ENCODE peak calls at places on chromosomes 5 and 9, in five cellular contexts. J, Q, C, K and N are unnamed samples.

GRCh38 chr5:130545291-130545690 is 619.8 kb downstream of the HINT1 start:
- DNase-seq in J (no peak), Q (no peak), C (no peak), K (no peak), N (no peak)

GRCh38 chr9:92636627-92637026 is 33.3 kb downstream of the IPPK start:
- DNase-seq in J (peak; percentile 38), Q (no peak), C (no peak), K (no peak), N (no peak)

GRCh38 chr9:135665795-135666189 is 2.7 kb downstream of the LCN9 start:
- DNase-seq in J (peak; percentile 37), Q (no peak), C (no peak), K (no peak), N (no peak)

GRCh38 chr5:31083364-31083763 is 110.1 kb upstream of the CDH6 start:
- DNase-seq in J (no peak), Q (no peak), C (no peak), K (no peak), N (no peak)

GRCh38 chr5:126780165-126780827 is 3.4 kb downstream of the LMNB1 start:
- DNase-seq in J (no peak), Q (no peak), C (peak; percentile 64), K (no peak), N (peak; percentile 49)

GRCh38 chr5:68673451-68674180 is 420.2 kb upstream of the SLC30A5 start:
- DNase-seq in J (no peak), Q (no peak), C (no peak), K (no peak), N (no peak)

GRCh38 chr5:83471405-83472212 is at the start of gene VCAN:
- DNase-seq in J (peak; percentile 69), Q (peak; percentile 53), C (no peak), K (peak; percentile 64), N (peak; percentile 69)

GRCh38 chr5:171474106-171474878 is 54.8 kb downstream of the FGF18 start:
- DNase-seq in J (no peak), Q (no peak), C (no peak), K (no peak), N (no peak)

GRCh38 chr9:99000480-99001395 is 57.0 kb downstream of the COL15A1 start:
- DNase-seq in J (no peak), Q (peak; percentile 34), C (peak; percentile 60), K (peak; percentile 47), N (peak; percentile 51)

GRCh38 chr5:36722913-36723312 is 116.5 kb downstream of the SLC1A3 start:
- DNase-seq in J (no peak), Q (no peak), C (peak; percentile 10), K (no peak), N (no peak)

GRCh38 chr9:18362901-18363685 is 110.9 kb upstream of the ADAMTSL1 start:
- DNase-seq in J (no peak), Q (no peak), C (no peak), K (no peak), N (no peak)

GRCh38 chr5:82414043-82414393 is 135.9 kb upstream of the RPS23 start:
- DNase-seq in J (no peak), Q (no peak), C (no peak), K (no peak), N (no peak)

GRCh38 chr5:122403965-122404364 is 91.9 kb downstream of the SNCAIP start:
- DNase-seq in J (no peak), Q (no peak), C (no peak), K (no peak), N (no peak)

GRCh38 chr9:133492061-133493021 is 13.4 kb upstream of the SLC2A6 start:
- DNase-seq in J (no peak), Q (no peak), C (no peak), K (no peak), N (no peak)

GRCh38 chr5:124537136-124537919 is 209.1 kb downstream of the ZNF608 start:
- DNase-seq in J (no peak), Q (no peak), C (no peak), K (no peak), N (no peak)

GRCh38 chr9:107222020-107222522 is 61.0 kb upstream of the RAD23B start:
- DNase-seq in J (no peak), Q (no peak), C (no peak), K (no peak), N (no peak)

GRCh38 chr9:108436470-108436869 is 419.3 kb downstream of the ACTL7B start:
- DNase-seq in J (no peak), Q (no peak), C (no peak), K (no peak), N (no peak)

GRCh38 chr9:119074017-119074416 is 295.2 kb downstream of the BRINP1 start:
- DNase-seq in J (no peak), Q (no peak), C (no peak), K (no peak), N (no peak)

GRCh38 chr5:172491481-172491880 is 37.2 kb upstream of the SH3PXD2B start:
- DNase-seq in J (no peak), Q (no peak), C (no peak), K (no peak), N (no peak)

GRCh38 chr5:133907075-133907474 is 61.4 kb downstream of the C5orf15 start:
- DNase-seq in J (no peak), Q (no peak), C (no peak), K (peak; percentile 68), N (no peak)

GRCh38 chr9:89751081-89751855 is 146.5 kb downstream of the GADD45G start:
- DNase-seq in J (peak; percentile 34), Q (no peak), C (no peak), K (no peak), N (no peak)

GRCh38 chr9:89754223-89754622 is 149.4 kb downstream of the GADD45G start:
- DNase-seq in J (peak; percentile 48), Q (no peak), C (no peak), K (no peak), N (no peak)

GRCh38 chr9:89750117-89750551 is 145.3 kb downstream of the GADD45G start:
- DNase-seq in J (peak; percentile 54), Q (no peak), C (no peak), K (peak; percentile 63), N (no peak)

GRCh38 chr9:89753472-89754055 is 148.8 kb downstream of the GADD45G start:
- DNase-seq in J (peak; percentile 17), Q (no peak), C (no peak), K (no peak), N (no peak)

GRCh38 chr9:89752154-89752553 is 147.3 kb downstream of the GADD45G start:
- DNase-seq in J (peak; percentile 14), Q (no peak), C (no peak), K (no peak), N (no peak)
- H3K4me1 ChIP-seq in J (no peaks in the 10 kb centered on the region), Q (no peaks in the 10 kb centered on the region), C (peaks cover 21% of the 10 kb centered on the region), K (peaks cover 37% of the 10 kb centered on the region), N (no peaks in the 10 kb centered on the region)

GRCh38 chr9:35518981-35519679 is 29.2 kb downstream of the RUSC2 start:
- DNase-seq in J (no peak), Q (no peak), C (no peak), K (no peak), N (no peak)
- H3K4me1 ChIP-seq in J (no peaks in the 10 kb centered on the region), Q (peaks cover 70% of the 10 kb centered on the region), C (no peaks in the 10 kb centered on the region), K (peaks cover 78% of the 10 kb centered on the region), N (peaks cover 45% of the 10 kb centered on the region)

GRCh38 chr9:129143031-129143441 is 31.8 kb downstream of the PTPA start:
- DNase-seq in J (peak; percentile 92), Q (peak; percentile 59), C (peak; percentile 64), K (peak; percentile 91), N (peak; percentile 29)

GRCh38 chr9:129145316-129145715 is 32.7 kb downstream of the IER5L start:
- DNase-seq in J (no peak), Q (no peak), C (no peak), K (no peak), N (no peak)

GRCh38 chr9:129142536-129142935 is 31.3 kb downstream of the PTPA start:
- DNase-seq in J (no peak), Q (no peak), C (no peak), K (no peak), N (no peak)

GRCh38 chr9:129142115-129142514 is 30.9 kb downstream of the PTPA start:
- DNase-seq in J (no peak), Q (no peak), C (no peak), K (no peak), N (no peak)

DNA sequence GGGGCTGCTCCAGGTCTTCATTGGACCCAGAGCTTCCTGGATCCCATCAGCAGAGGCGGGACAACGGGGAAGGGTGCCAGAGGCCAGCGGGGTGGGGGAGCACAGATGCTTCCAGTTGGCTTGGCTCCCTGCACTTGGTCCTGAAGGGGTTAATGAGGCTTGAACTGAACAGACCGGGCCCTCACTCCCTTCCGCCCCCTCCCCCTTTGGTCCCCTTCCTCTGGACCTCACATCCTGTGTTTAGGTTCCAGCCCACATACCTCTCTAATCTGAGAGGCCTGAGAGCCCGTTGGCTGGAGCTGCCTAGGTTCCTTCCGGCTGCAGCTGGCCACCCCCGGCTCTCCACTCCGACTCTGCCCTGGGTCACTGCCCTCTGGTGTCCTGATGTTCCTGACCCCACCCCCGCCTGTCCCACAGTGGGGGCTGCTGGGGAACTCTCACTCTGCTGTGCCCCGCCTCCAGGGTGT is 32.3 kb downstream of the PTPA start:
- DNase-seq in J (peak; percentile 84), Q (no peak), C (no peak), K (peak; percentile 80), N (no peak)
- H3K4me1 ChIP-seq in J (peaks cover 72% of the 10 kb centered on the region), Q (peaks cover 74% of the 10 kb centered on the region), C (peaks cover 38% of the 10 kb centered on the region), K (peaks cover 96% of the 10 kb centered on the region), N (peaks cover 27% of the 10 kb centered on the region)

GRCh38 chr5:141492168-141492885 is 3.4 kb downstream of the PCDHGC5 start:
- DNase-seq in J (peak; percentile 79), Q (no peak), C (peak; percentile 17), K (no peak), N (no peak)
- H3K4me1 ChIP-seq in J (peaks cover 15% of the 10 kb centered on the region), Q (no peaks in the 10 kb centered on the region), C (peaks cover 19% of the 10 kb centered on the region), K (peaks cover 60% of the 10 kb centered on the region), N (peaks cover 5% of the 10 kb centered on the region)

GRCh38 chr5:78594946-78595921 is 53.3 kb downstream of the LHFPL2 start:
- DNase-seq in J (no peak), Q (peak; percentile 87), C (no peak), K (no peak), N (peak; percentile 87)
- H3K4me1 ChIP-seq in J (peaks cover 8% of the 10 kb centered on the region), Q (peaks cover 84% of the 10 kb centered on the region), C (no peaks in the 10 kb centered on the region), K (peaks cover 72% of the 10 kb centered on the region), N (peaks cover 43% of the 10 kb centered on the region)

DNA sequence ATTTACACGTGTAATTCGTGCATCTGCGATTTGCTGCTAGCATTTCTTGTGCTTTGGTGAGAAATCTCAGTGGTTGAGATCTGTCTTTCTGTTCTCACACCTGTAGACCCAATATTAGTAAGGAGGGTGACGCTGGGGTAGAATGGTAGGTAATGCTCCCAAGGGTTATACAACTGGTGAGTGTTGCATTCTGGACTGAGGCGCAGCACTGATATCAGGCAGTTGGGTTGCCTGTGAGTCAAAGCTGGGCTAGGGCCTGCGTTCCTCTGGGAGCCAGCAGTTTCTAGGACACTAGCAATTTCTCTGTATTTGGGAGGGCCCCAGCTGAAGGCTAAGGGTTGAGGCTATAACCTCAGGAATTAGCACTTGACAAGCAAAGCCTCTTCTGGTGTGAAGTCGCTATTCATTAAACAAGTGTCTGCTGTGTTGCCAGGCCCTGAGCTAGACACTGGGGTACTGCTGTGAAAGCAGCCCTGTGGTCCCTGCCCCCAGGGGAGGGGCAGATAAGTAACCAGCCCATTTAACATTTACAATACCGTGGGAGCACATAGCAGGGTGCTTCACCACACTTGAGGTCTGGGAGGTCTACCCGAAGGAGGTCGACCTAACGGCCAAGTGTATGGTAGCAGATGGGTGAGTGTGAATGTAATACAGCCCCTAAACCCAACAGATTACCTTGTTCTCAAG is 28.7 kb downstream of the LARP1 start:
- DNase-seq in J (no peak), Q (no peak), C (no peak), K (no peak), N (no peak)
- H3K4me1 ChIP-seq in J (peaks cover 98% of the 10 kb centered on the region), Q (peaks cover 17% of the 10 kb centered on the region), C (peaks cover 94% of the 10 kb centered on the region), K (peaks cover 99% of the 10 kb centered on the region), N (peaks cover under 1% of the 10 kb centered on the region)

GRCh38 chr5:150521939-150522503 is 14.1 kb downstream of the NDST1 start:
- DNase-seq in J (no peak), Q (no peak), C (no peak), K (no peak), N (no peak)
- H3K4me1 ChIP-seq in J (peaks cover 62% of the 10 kb centered on the region), Q (peaks cover 33% of the 10 kb centered on the region), C (no peaks in the 10 kb centered on the region), K (peaks cover 99% of the 10 kb centered on the region), N (peaks cover 24% of the 10 kb centered on the region)